ENCODE peak calls at places on chromosome 17, in eight cellular contexts. O, G, C, R, A, H, N and T are unnamed samples.

GRCh38 chr17:78441271-78441986 is 63.0 kb downstream of the PGS1 start:
- DNase-seq in H (no peak), N (no peak), A (no peak), R (no peak), G (no peak), C (no peak), O (no peak), T (no peak)

GRCh38 chr17:80646328-80646727 is 101.7 kb downstream of the RPTOR start:
- DNase-seq in O (no peak), A (no peak), H (no peak), N (no peak), G (no peak), C (no peak), R (no peak), T (no peak)

GRCh38 chr17:57408064-57408811 is 151.9 kb downstream of the MSI2 start:
- DNase-seq in A (no peak), H (no peak), G (no peak), N (peak), O (no peak), C (peak), R (no peak), T (no peak)

GRCh38 chr17:59680314-59680713 is 26.9 kb downstream of the PTRH2 start:
- DNase-seq in N (no peak), C (no peak), G (no peak), R (no peak), O (peak), A (no peak), H (no peak), T (no peak)

GRCh38 chr17:9905902-9906301 is 831 bp upstream of the RCVRN start:
- DNase-seq in N (peak), O (no peak), G (no peak), H (no peak), C (peak), A (peak), R (peak), T (no peak)

GRCh38 chr17:78727057-78727456 is 55.0 kb downstream of the CYTH1 start:
- DNase-seq in C (no peak), R (no peak), O (no peak), A (no peak), H (no peak), N (no peak), G (no peak), T (no peak)

GRCh38 chr17:45775576-45776011 is 8.5 kb upstream of the CRHR1 start:
- DNase-seq in N (no peak), C (no peak), A (peak), R (no peak), O (no peak), G (no peak), H (peak), T (no peak)

GRCh38 chr17:9958586-9959281 is 53.7 kb upstream of the RCVRN start:
- DNase-seq in R (no peak), H (no peak), A (no peak), N (no peak), C (no peak), O (no peak), G (no peak), T (no peak)

GRCh38 chr17:57186231-57187019 is 69.9 kb upstream of the MSI2 start:
- DNase-seq in O (no peak), R (no peak), A (no peak), G (no peak), H (no peak), N (no peak), C (peak), T (no peak)

GRCh38 chr17:72588961-72589360 is 468.1 kb downstream of the SOX9 start:
- DNase-seq in G (peak), C (peak), A (peak), H (peak), N (no peak), O (peak), R (no peak), T (no peak)

GRCh38 chr17:77527394-77527793 is 386.6 kb downstream of the SEC14L1 start:
- DNase-seq in A (no peak), O (no peak), G (no peak), R (no peak), C (no peak), H (no peak), N (no peak), T (no peak)

GRCh38 chr17:75654176-75654575 is 12.8 kb downstream of the RECQL5 start:
- DNase-seq in H (no peak), O (no peak), R (no peak), C (no peak), A (no peak), G (no peak), N (no peak), T (no peak)
- TF ChIP-seq CTCF in H (no peak), O (peak), R (peak), C (peak), A (no peak), G (no peak), N (no peak), T (no peak)

GRCh38 chr17:19614900-19615299 is 33.7 kb upstream of the ALDH3A2 start:
- DNase-seq in C (no peak), G (no peak), A (no peak), O (no peak), N (no peak), R (no peak), H (no peak), T (no peak)

GRCh38 chr17:19613979-19614378 is 34.6 kb upstream of the ALDH3A2 start:
- DNase-seq in O (no peak), C (no peak), R (no peak), G (no peak), A (peak), H (no peak), N (no peak), T (no peak)

GRCh38 chr17:19610879-19611278 is 37.7 kb upstream of the ALDH3A2 start:
- DNase-seq in N (no peak), C (no peak), G (no peak), A (no peak), O (no peak), H (no peak), R (no peak), T (no peak)
- TF ChIP-seq CTCF in N (no peak), C (no peak), G (no peak), A (no peak), O (no peak), H (no peak), R (no peak), T (no peak)

GRCh38 chr17:8830141-8830540 is 31.0 kb upstream of the MFSD6L start:
- DNase-seq in R (no peak), A (no peak), O (no peak), C (no peak), N (no peak), H (no peak), G (no peak), T (no peak)
- TF ChIP-seq CTCF in R (no peak), A (no peak), O (no peak), C (no peak), N (no peak), H (no peak), G (no peak), T (no peak)

DNA sequence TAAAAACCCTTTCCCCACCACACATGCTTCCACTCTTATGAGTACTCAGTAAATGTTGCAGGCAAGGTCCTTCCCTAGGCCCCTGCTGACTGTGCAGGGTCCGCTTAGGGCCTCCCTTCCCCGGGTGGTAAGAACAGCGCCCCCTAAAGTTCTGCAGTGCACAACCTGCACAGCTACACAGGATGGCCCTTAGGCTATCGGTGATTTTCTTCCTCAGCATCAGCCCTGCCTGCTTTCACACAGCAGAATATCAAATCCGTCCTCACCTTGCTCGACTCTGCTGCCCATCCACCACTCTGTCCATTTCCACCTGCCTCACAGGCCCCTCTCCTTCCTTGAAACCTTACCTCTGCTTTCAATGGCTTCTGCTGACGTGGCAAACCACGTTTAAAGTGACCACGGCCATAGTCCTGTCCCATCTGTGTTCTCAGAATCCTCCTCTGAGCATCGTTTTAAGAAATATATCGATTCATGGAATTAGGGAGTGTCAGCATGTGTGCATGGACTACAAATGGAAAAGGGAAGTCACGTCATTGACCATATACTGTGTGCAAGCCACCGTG is 51.4 kb upstream of the TMEM132E start:
- DNase-seq in G (no peak), C (no peak), O (no peak), N (no peak), R (no peak), A (no peak), H (no peak), T (no peak)
- TF ChIP-seq CTCF in G (peak), C (no peak), O (no peak), N (no peak), R (peak), A (no peak), H (no peak), T (no peak)